ENCODE peak calls at places on chromosomes 5 and 9, in seven cellular contexts. N is psoas muscle; S is dorsolateral prefrontal cortex; G is fibroblast of mammary gland; M is CD4-positive, alpha-beta T cell; F is AG04450; R is fibroblast of the aortic adventitia. O is an unnamed sample.

GRCh38 chr5:77266291-77266690 is 55.8 kb downstream of the PDE8B start:
- DNase-seq in N (no peak), S (no peak), G (peak), M (no peak), F (no peak), R (no peak), O (peak)

GRCh38 chr5:61450880-61451279 is 118.8 kb downstream of the ZSWIM6 start:
- DNase-seq in N (no peak), S (no peak), G (peak), M (no peak), F (no peak), R (peak), O (peak)

GRCh38 chr9:114038724-114039313 is 39.3 kb downstream of the AMBP start:
- DNase-seq in N (no peak), S (no peak), G (no peak), M (no peak), F (no peak), R (no peak), O (no peak)

GRCh38 chr9:18208166-18209059 is 265.5 kb upstream of the ADAMTSL1 start:
- DNase-seq in N (peak), S (no peak), G (peak), M (no peak), F (no peak), R (peak), O (peak)

GRCh38 chr9:87880683-87881082 is 2.0 kb upstream of the SPATA31E1 start:
- DNase-seq in N (no peak), S (no peak), G (no peak), M (no peak), F (no peak), R (no peak), O (no peak)

GRCh38 chr5:161745392-161745791 is 59.9 kb downstream of the GABRA6 start:
- DNase-seq in N (no peak), S (no peak), G (no peak), M (no peak), F (no peak), R (no peak), O (peak)

GRCh38 chr5:1130218-1130946 is 18.5 kb upstream of the SLC12A7 start:
- DNase-seq in N (no peak), S (no peak), G (no peak), M (no peak), F (no peak), R (no peak), O (no peak)

GRCh38 chr9:124605258-124605657 is 98.1 kb upstream of the NR5A1 start:
- DNase-seq in N (no peak), S (no peak), G (no peak), M (no peak), F (no peak), R (no peak), O (no peak)

GRCh38 chr5:124132843-124133242 is 613.6 kb downstream of the ZNF608 start:
- DNase-seq in N (no peak), S (no peak), G (no peak), M (no peak), F (no peak), R (no peak), O (peak)

GRCh38 chr9:86714976-86715375 is 232.3 kb downstream of the GAS1 start:
- DNase-seq in N (no peak), S (no peak), G (peak), M (no peak), F (no peak), R (peak), O (no peak)

GRCh38 chr9:88722753-88723152 is 187.8 kb downstream of the NXNL2 start:
- DNase-seq in N (no peak), S (no peak), G (no peak), M (no peak), F (no peak), R (peak), O (peak)

GRCh38 chr5:78574731-78575161 is 73.8 kb downstream of the LHFPL2 start:
- DNase-seq in N (no peak), S (no peak), G (peak), M (no peak), F (no peak), R (no peak), O (peak)

GRCh38 chr5:93899026-93899600 is 157.7 kb upstream of the POU5F2 start:
- DNase-seq in N (no peak), S (no peak), G (peak), M (no peak), F (no peak), R (no peak), O (peak)

GRCh38 chr5:64861281-64861680 is 92.6 kb downstream of the CWC27 start:
- DNase-seq in N (no peak), S (no peak), G (peak), M (no peak), F (no peak), R (no peak), O (peak)

GRCh38 chr5:126484248-126484647 is 61.0 kb downstream of the GRAMD2B start:
- DNase-seq in N (no peak), S (no peak), G (no peak), M (no peak), F (no peak), R (no peak), O (no peak)

GRCh38 chr5:126486332-126486731 is 63.1 kb downstream of the GRAMD2B start:
- DNase-seq in N (no peak), S (no peak), G (no peak), M (no peak), F (no peak), R (no peak), O (no peak)

GRCh38 chr5:126488362-126489065 is 65.3 kb downstream of the GRAMD2B start:
- DNase-seq in N (no peak), S (no peak), G (no peak), M (no peak), F (no peak), R (no peak), O (no peak)

GRCh38 chr5:126490167-126490937 is 67.1 kb downstream of the GRAMD2B start:
- DNase-seq in N (no peak), S (no peak), G (peak), M (no peak), F (no peak), R (peak), O (peak)

DNA sequence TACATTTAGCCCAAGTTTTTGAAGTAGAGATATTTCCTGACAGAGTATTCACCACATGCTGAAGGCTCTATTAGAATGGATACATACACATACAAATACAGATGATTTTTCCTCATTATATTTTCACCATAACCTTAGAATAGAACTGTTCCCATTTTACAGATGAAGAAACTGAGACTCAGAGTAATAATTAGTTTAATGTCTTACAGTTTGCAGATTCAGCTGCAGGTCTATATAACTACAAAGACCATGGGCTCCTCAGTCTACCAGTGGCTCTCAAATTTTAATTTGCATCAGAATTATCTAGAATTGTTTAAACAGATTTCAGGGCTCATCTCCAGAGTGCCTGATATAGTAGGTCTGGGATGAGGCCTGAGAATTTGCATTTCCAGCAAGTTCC is 64.4 kb downstream of the GRAMD2B start:
- DNase-seq in N (no peak), S (no peak), G (no peak), M (no peak), F (no peak), R (no peak), O (no peak)
- TF ChIP-seq CTCF in N (no peak), S (no peak), G (no peak), M (no peak), F (no peak), R (no peak), O (no peak)

GRCh38 chr5:9903806-9904205 is 273.7 kb upstream of the TAS2R1 start:
- DNase-seq in N (no peak), S (no peak), G (peak), M (no peak), F (no peak), R (peak), O (peak)

GRCh38 chr5:9894571-9895304 is 264.6 kb upstream of the TAS2R1 start:
- DNase-seq in N (no peak), S (no peak), G (no peak), M (no peak), F (no peak), R (no peak), O (no peak)

GRCh38 chr5:9892696-9893095 is 262.5 kb upstream of the TAS2R1 start:
- DNase-seq in N (no peak), S (no peak), G (no peak), M (no peak), F (no peak), R (no peak), O (no peak)

GRCh38 chr5:9895305-9895650 is 265.1 kb upstream of the TAS2R1 start:
- DNase-seq in N (no peak), S (no peak), G (no peak), M (no peak), F (no peak), R (no peak), O (no peak)

DNA sequence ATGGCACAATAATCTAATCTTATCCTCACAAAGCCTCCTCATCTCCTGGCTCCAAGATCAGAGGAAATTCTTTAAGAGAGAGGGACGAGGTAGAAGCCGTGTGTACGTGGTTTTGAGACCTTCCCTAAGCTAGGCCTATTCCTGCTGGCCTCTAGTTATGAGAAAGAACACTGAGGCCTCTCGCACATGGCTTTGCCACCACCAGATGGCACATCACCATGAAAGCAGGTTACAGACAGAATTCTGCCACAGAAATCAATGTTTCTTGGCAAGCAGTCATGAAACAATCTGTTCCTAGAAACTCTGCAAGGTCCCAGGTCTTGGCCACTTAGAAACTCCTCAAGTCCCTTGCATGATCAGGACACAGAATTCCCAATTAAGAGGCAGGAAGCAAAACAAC is 268.2 kb upstream of the TAS2R1 start:
- DNase-seq in N (no peak), S (peak), G (peak), M (no peak), F (no peak), R (peak), O (peak)
- TF ChIP-seq CTCF in N (no peak), S (peak), G (peak), M (no peak), F (peak), R (peak), O (peak)

GRCh38 chr9:90770927-90771326 is 30.7 kb upstream of the SYK start:
- DNase-seq in N (no peak), S (no peak), G (no peak), M (no peak), F (no peak), R (no peak), O (peak)

GRCh38 chr9:90774682-90775081 is 26.9 kb upstream of the SYK start:
- DNase-seq in N (no peak), S (no peak), G (no peak), M (no peak), F (no peak), R (no peak), O (peak)

GRCh38 chr9:90772381-90772780 is 29.2 kb upstream of the SYK start:
- DNase-seq in N (no peak), S (no peak), G (no peak), M (no peak), F (no peak), R (no peak), O (no peak)

GRCh38 chr9:90775657-90776056 is 26.0 kb upstream of the SYK start:
- DNase-seq in N (no peak), S (no peak), G (no peak), M (no peak), F (no peak), R (no peak), O (no peak)

DNA sequence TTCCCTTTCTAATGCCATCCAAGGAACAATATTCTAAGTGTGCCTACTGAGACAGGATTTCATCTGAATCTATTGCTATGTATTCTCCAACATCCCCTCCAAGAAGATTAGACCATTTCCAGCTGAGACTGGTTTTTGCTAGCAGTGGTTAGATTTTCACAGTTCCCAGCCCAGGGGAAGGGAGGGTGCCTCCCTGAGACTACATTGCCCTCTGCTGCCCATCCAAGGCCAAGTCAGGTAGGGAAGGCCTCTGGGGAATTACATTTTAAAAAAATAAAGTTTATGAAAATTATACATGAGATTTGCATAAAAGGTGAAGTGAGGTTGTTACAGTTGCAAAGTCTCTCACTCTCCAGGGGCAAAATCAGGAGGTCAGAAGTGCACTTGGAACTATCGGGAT is 28.0 kb upstream of the SYK start:
- DNase-seq in N (no peak), S (no peak), G (no peak), M (no peak), F (no peak), R (no peak), O (peak)
- TF ChIP-seq CTCF in N (no peak), S (no peak), G (peak), M (no peak), F (peak), R (peak), O (peak)

GRCh38 chr5:175873090-175873454 is 1.7 kb downstream of the CPLX2 start:
- DNase-seq in N (no peak), S (peak), G (no peak), M (no peak), F (no peak), R (no peak), O (no peak)
- TF ChIP-seq CTCF in N (no peak), S (peak), G (peak), M (no peak), F (peak), R (no peak), O (no peak)

GRCh38 chr5:103258957-103259704 is 568 bp downstream of the MACIR start:
- DNase-seq in N (peak), S (peak), G (peak), M (peak), F (no peak), R (no peak), O (peak)

GRCh38 chr5:103255666-103256065 is 2.9 kb upstream of the MACIR start:
- DNase-seq in N (no peak), S (no peak), G (no peak), M (no peak), F (no peak), R (no peak), O (no peak)

GRCh38 chr5:103258368-103258956 is at the start of gene MACIR:
- DNase-seq in N (peak), S (peak), G (peak), M (peak), F (peak), R (peak), O (peak)

GRCh38 chr5:103254921-103255320 is 3.6 kb upstream of the MACIR start:
- DNase-seq in N (no peak), S (no peak), G (no peak), M (no peak), F (no peak), R (no peak), O (no peak)

GRCh38 chr5:103256178-103256577 is 2.4 kb upstream of the MACIR start:
- DNase-seq in N (no peak), S (no peak), G (no peak), M (no peak), F (no peak), R (no peak), O (no peak)
- TF ChIP-seq CTCF in N (no peak), S (no peak), G (no peak), M (no peak), F (peak), R (peak), O (peak)

GRCh38 chr9:24245988-24246387 is 299.7 kb downstream of the IZUMO3 start:
- DNase-seq in N (no peak), S (no peak), G (peak), M (no peak), F (no peak), R (peak), O (peak)
- TF ChIP-seq CTCF in N (no peak), S (no peak), G (peak), M (no peak), F (peak), R (peak), O (peak)

GRCh38 chr5:122897283-122897602 is 51.8 kb downstream of the SNX24 start:
- DNase-seq in N (no peak), S (no peak), G (no peak), M (no peak), F (no peak), R (no peak), O (no peak)
- TF ChIP-seq CTCF in N (no peak), S (no peak), G (no peak), M (no peak), F (no peak), R (no peak), O (no peak)